ENCODE peak calls at places on chromosomes 7 and 10, in seven cellular contexts. X is A673, B is uterus, D is HAP-1, M is lower lobe of right lung, Z is breast epithelium, N is HCT116. V is an unnamed sample.

GRCh38 chr10:62062752-62063512 is 161.4 kb downstream of the ARID5B start:
- DNase-seq in X (no peak), B (no peak), D (no peak), M (no peak), Z (no peak), N (no peak), V (no peak)

GRCh38 chr10:6445671-6446278 is 134.3 kb downstream of the PRKCQ start:
- DNase-seq in X (peak; percentile 44), B (peak; percentile 25), D (peak; percentile 27), M (peak; percentile 57), Z (peak; percentile 19), N (peak; percentile 18), V (peak; percentile 65)

GRCh38 chr7:127819975-127820778 is 168.2 kb downstream of the SND1 start:
- DNase-seq in X (peak; percentile 74), B (no peak), D (no peak), M (no peak), Z (no peak), N (peak; percentile 6), V (no peak)

GRCh38 chr10:28248092-28248491 is 54.8 kb downstream of the MPP7 start:
- DNase-seq in X (no peak), B (no peak), D (no peak), M (peak; percentile 46), Z (no peak), N (no peak), V (no peak)

GRCh38 chr10:103560886-103561285 is 67.4 kb downstream of the NEURL1 start:
- DNase-seq in X (no peak), B (no peak), D (no peak), M (no peak), Z (no peak), N (no peak), V (no peak)

GRCh38 chr10:124249812-124250432 is 156.5 kb upstream of the CHST15 start:
- DNase-seq in X (peak; percentile 30), B (no peak), D (no peak), M (peak; percentile 13), Z (no peak), N (peak; percentile 22), V (no peak)

GRCh38 chr10:103367379-103367781 is 396 bp upstream of the TAF5 start:
- DNase-seq in X (peak; percentile 6), B (no peak), D (no peak), M (no peak), Z (no peak), N (no peak), V (peak; percentile 29)

GRCh38 chr10:76397957-76398665 is 966.7 kb downstream of the LRMDA start:
- DNase-seq in X (no peak), B (peak; percentile 47), D (no peak), M (no peak), Z (no peak), N (no peak), V (no peak)

GRCh38 chr10:107686095-107686494 is 521.6 kb upstream of the SORCS1 start:
- DNase-seq in X (no peak), B (no peak), D (no peak), M (peak; percentile 69), Z (no peak), N (no peak), V (no peak)

GRCh38 chr10:48525113-48525512 is 79.8 kb downstream of the ARHGAP22 start:
- DNase-seq in X (no peak), B (no peak), D (no peak), M (no peak), Z (no peak), N (no peak), V (no peak)

GRCh38 chr7:40298421-40298820 is 163.6 kb downstream of the SUGCT start:
- DNase-seq in X (no peak), B (no peak), D (no peak), M (no peak), Z (no peak), N (no peak), V (no peak)

GRCh38 chr10:27611209-27611608 is 107.1 kb downstream of the RAB18 start:
- DNase-seq in X (no peak), B (no peak), D (no peak), M (no peak), Z (no peak), N (no peak), V (no peak)

GRCh38 chr10:23047201-23048050 is 48.0 kb upstream of the MSRB2 start:
- DNase-seq in X (no peak), B (no peak), D (no peak), M (no peak), Z (no peak), N (no peak), V (no peak)

GRCh38 chr7:17696422-17696821 is 243.9 kb downstream of the SNX13 start:
- DNase-seq in X (no peak), B (peak; percentile 30), D (peak; percentile 59), M (peak; percentile 52), Z (peak; percentile 95), N (no peak), V (no peak)

GRCh38 chr10:109996766-109997171 is 11.0 kb upstream of the ADD3 start:
- DNase-seq in X (peak; percentile 22), B (no peak), D (peak; percentile 51), M (no peak), Z (no peak), N (no peak), V (no peak)

GRCh38 chr10:101273736-101274135 is 44.5 kb upstream of the LBX1 start:
- DNase-seq in X (no peak), B (no peak), D (no peak), M (no peak), Z (no peak), N (no peak), V (no peak)

GRCh38 chr7:157302314-157302711 is 34.5 kb upstream of the DNAJB6 start:
- DNase-seq in X (peak; percentile 75), B (peak; percentile 24), D (no peak), M (peak; percentile 85), Z (peak; percentile 75), N (no peak), V (peak; percentile 97)

GRCh38 chr10:59383436-59383835 is 21.1 kb upstream of the FAM13C start:
- DNase-seq in X (no peak), B (no peak), D (no peak), M (no peak), Z (no peak), N (no peak), V (no peak)

GRCh38 chr10:62108768-62109430 is 159.7 kb downstream of the RTKN2 start:
- DNase-seq in X (peak; percentile 29), B (no peak), D (no peak), M (no peak), Z (no peak), N (no peak), V (no peak)

DNA sequence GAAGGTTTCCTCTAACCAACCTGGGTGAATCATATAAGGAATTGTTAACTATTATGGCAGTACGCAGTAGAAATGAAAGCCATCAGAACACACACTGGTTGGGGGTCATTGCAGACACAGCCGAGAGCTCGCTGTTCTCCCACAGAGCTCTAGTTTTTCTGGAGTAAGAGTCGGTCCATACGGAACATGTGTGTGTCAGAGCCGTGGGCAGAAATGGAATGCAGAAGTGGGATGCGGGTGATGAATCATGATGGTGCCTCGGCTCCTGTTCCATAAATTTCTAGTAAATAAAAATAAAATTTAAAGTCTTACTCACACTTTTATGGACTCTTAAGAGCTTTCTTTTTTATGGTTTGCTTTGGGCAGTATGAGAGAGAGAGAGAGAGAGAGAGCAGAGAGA is 98.9 kb upstream of the PFKP start:
- DNase-seq in X (no peak), B (peak; percentile 28), D (no peak), M (no peak), Z (no peak), N (no peak), V (no peak)
- H3K4me3 ChIP-seq in X (no peak overlapping the region), B (no peak overlapping the region), D (no peak overlapping the region), M (no peak overlapping the region), Z (no peak overlapping the region), N (no peak overlapping the region), V (no peak overlapping the region)

GRCh38 chr7:78996013-78996412 is 457.5 kb downstream of the MAGI2 start:
- DNase-seq in X (no peak), B (no peak), D (no peak), M (no peak), Z (no peak), N (no peak), V (no peak)
- H3K4me1 ChIP-seq in X (no peaks in the 10 kb centered on the region), B (no peaks in the 10 kb centered on the region), D (no peaks in the 10 kb centered on the region), M (no peaks in the 10 kb centered on the region), Z (no peaks in the 10 kb centered on the region), N (no peaks in the 10 kb centered on the region), V (no peaks in the 10 kb centered on the region)

GRCh38 chr7:13875496-13876074 is 113.9 kb downstream of the ETV1 start:
- DNase-seq in X (no peak), B (no peak), D (no peak), M (no peak), Z (no peak), N (no peak), V (no peak)
- H3K9me3 ChIP-seq in X (no peaks in the 10 kb centered on the region), B (no peaks in the 10 kb centered on the region), D (no peaks in the 10 kb centered on the region), M (no peaks in the 10 kb centered on the region), Z (no peaks in the 10 kb centered on the region), N (no peaks in the 10 kb centered on the region), V (no peaks in the 10 kb centered on the region)

DNA sequence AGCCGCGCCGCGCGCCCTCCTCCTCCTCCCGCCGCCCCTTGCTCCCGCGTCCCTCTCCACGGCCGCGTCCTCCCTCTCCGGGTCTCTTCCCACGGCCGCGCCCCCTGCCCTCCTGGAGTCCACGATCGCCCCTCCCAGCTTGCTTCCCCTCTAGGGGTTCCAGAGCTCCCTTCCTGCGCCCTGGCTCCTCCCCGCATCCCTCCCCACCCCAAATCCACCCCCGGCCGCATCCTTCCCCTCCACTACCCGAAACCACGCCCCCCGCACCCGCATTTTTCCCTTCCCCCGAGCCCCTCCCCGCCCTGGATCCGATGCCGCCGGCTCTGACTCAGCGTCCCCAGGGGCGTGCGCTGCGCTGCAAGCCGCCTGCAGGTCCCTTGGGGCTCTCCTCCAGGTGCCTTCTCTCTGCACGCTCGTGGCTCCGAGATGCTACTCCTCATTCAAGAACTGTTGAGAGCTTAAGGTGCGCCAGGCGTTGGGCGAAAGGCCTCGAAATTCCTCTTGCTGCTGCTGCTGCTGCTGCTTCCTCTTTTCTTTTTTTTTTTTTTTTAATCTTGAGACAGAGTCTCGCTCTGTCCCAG is 347 bp upstream of the TMEM130 start:
- DNase-seq in X (peak; percentile 64), B (peak; percentile 35), D (peak; percentile 36), M (peak; percentile 59), Z (no peak), N (no peak), V (peak; percentile 82)
- H3K4me3 ChIP-seq in X (peak overlapping the region; percentile 50), B (peak overlapping the region; percentile 16), D (peak overlapping the region; percentile 25), M (peak overlapping the region; percentile 41), Z (peak overlapping the region; percentile 41), N (no peak overlapping the region), V (no peak overlapping the region)

DNA sequence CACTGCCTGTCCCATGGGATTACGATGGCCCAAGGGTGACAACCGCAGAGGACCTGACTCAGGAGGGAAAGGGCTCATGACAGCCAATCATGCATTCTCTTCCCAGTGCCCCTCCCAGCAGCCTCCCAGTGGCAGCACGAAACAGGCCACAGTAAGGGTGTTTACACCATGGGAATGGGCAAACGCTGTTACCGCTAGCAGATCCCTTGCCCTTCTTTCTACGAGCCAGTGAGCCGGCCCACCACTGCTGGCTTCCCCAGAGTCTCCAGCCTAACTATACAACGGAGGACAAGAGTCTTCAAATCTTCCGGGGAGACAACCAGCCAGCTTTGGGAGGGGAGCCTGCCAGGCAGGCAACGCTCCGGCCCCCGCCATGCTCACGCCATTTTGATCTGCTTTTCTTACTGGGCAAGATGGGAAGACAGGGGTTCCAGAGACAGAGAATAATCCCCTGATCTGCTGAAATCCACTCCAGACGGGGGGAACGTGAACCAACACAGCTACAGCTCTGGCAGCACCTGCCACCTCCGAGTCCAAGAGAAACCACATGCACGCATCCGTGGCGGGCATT is 69.8 kb downstream of the SLC29A4 start:
- DNase-seq in X (no peak), B (no peak), D (no peak), M (no peak), Z (no peak), N (no peak), V (no peak)
- H3K4me1 ChIP-seq in X (no peaks in the 10 kb centered on the region), B (no peaks in the 10 kb centered on the region), D (no peaks in the 10 kb centered on the region), M (peaks cover 24% of the 10 kb centered on the region), Z (peaks cover 7% of the 10 kb centered on the region), N (no peaks in the 10 kb centered on the region), V (no peaks in the 10 kb centered on the region)

GRCh38 chr7:154827007-154827406 is 175.9 kb downstream of the PAXIP1 start:
- DNase-seq in X (no peak), B (no peak), D (no peak), M (no peak), Z (no peak), N (no peak), V (no peak)
- H3K9me3 ChIP-seq in X (no peaks in the 10 kb centered on the region), B (no peaks in the 10 kb centered on the region), D (no peaks in the 10 kb centered on the region), M (no peaks in the 10 kb centered on the region), Z (no peaks in the 10 kb centered on the region), N (no peaks in the 10 kb centered on the region), V (no peaks in the 10 kb centered on the region)

V was measured in DND-41.